ENCODE peak calls at places on chromosomes 1 and 21, in five cellular contexts. N is islet precursor cell; D is activated CD4-positive, alpha-beta T cell treated with anti-CD3 and anti-CD28 coated beads for 36 hours; V is NCI-H1436; F is H9. O is an unnamed sample.

GRCh38 chr1:83547903-83548302 is 451.0 kb downstream of the TTLL7 start:
- DNase-seq in F (no peak), V (no peak), N (no peak), D (no peak), O (no peak)

GRCh38 chr1:76730027-76730426 is 137.3 kb upstream of the ST6GALNAC5 start:
- DNase-seq in D (no peak), N (no peak), F (no peak), V (no peak), O (no peak)

GRCh38 chr1:15116966-15117365 is 36.6 kb upstream of the TMEM51 start:
- DNase-seq in D (no peak), V (no peak), F (no peak), N (no peak), O (no peak)

GRCh38 chr21:28737671-28738279 is 254.9 kb downstream of the LTN1 start:
- DNase-seq in F (no peak), N (peak; percentile 79), V (no peak), D (no peak), O (no peak)

GRCh38 chr1:51313961-51314777 is 16.2 kb downstream of the TTC39A start:
- DNase-seq in D (peak; percentile 30), V (no peak), F (no peak), N (no peak), O (no peak)

GRCh38 chr1:36092166-36092797 is 3.6 kb downstream of the ADPRS start:
- DNase-seq in V (no peak), D (no peak), F (no peak), N (no peak), O (no peak)

GRCh38 chr1:198575292-198575691 is 34.8 kb upstream of the ATP6V1G3 start:
- DNase-seq in D (no peak), V (no peak), N (no peak), F (no peak), O (no peak)

GRCh38 chr1:45687014-45687752 is 798 bp upstream of the TMEM69 start:
- DNase-seq in F (peak; percentile 98), N (peak; percentile 100), V (peak; percentile 98), D (peak; percentile 98), O (peak; percentile 100)

GRCh38 chr1:48652334-48652733 is 124.4 kb downstream of the BEND5 start:
- DNase-seq in N (no peak), V (no peak), F (no peak), D (no peak), O (no peak)

GRCh38 chr21:37435120-37435519 is 68.5 kb downstream of the DYRK1A start:
- DNase-seq in V (peak; percentile 80), D (peak; percentile 55), F (peak; percentile 79), N (peak; percentile 84), O (peak; percentile 13)

GRCh38 chr1:182459949-182460348 is 10.0 kb downstream of the RGSL1 start:
- DNase-seq in D (no peak), F (no peak), N (no peak), V (no peak), O (no peak)

GRCh38 chr1:119361205-119361604 is 7.4 kb upstream of the HAO2 start:
- DNase-seq in F (no peak), V (no peak), D (no peak), N (no peak), O (no peak)

GRCh38 chr1:228272831-228273571 is 65.2 kb downstream of the OBSCN start:
- DNase-seq in N (peak; percentile 44), V (no peak), D (no peak), F (peak; percentile 24), O (no peak)

GRCh38 chr1:234975122-234975940 is 153.3 kb downstream of the TOMM20 start:
- DNase-seq in F (no peak), D (peak; percentile 9), V (no peak), N (peak; percentile 96), O (no peak)

GRCh38 chr1:45954401-45954847 is 151.0 kb downstream of the MAST2 start:
- DNase-seq in V (no peak), D (no peak), F (no peak), N (peak; percentile 68), O (no peak)

GRCh38 chr1:111366256-111366655 is 61.3 kb downstream of the OVGP1 start:
- DNase-seq in D (no peak), V (no peak), N (peak; percentile 52), F (no peak), O (no peak)

GRCh38 chr1:43358121-43358745 is 548 bp upstream of the CDC20 start:
- DNase-seq in F (peak; percentile 58), V (peak; percentile 36), D (peak; percentile 49), N (peak; percentile 69), O (peak; percentile 70)

GRCh38 chr21:14771587-14771986 is 225.5 kb upstream of the SAMSN1 start:
- DNase-seq in N (no peak), D (no peak), V (no peak), F (no peak), O (no peak)

GRCh38 chr1:91912267-91912666 is 26.3 kb upstream of the TGFBR3 start:
- DNase-seq in N (no peak), V (no peak), F (no peak), D (no peak), O (no peak)

GRCh38 chr1:27011058-27011764 is 1.4 kb downstream of the TENT5B start:
- DNase-seq in V (no peak), D (no peak), F (peak; percentile 94), N (peak; percentile 99), O (no peak)

GRCh38 chr1:24904731-24905354 is 25.2 kb downstream of the RUNX3 start:
- DNase-seq in V (no peak), N (peak; percentile 44), F (peak; percentile 22), D (no peak), O (no peak)

GRCh38 chr1:35460796-35461195 is 96.4 kb downstream of the KIAA0319L start:
- DNase-seq in F (no peak), V (no peak), D (no peak), N (no peak), O (no peak)

GRCh38 chr21:27648560-27648959 is 681.7 kb upstream of the ADAMTS5 start:
- DNase-seq in V (no peak), N (no peak), D (no peak), F (no peak), O (no peak)

GRCh38 chr1:150650193-150650592 is 20.8 kb upstream of the ENSA start:
- DNase-seq in F (no peak), N (peak; percentile 57), V (no peak), D (no peak), O (no peak)

O was measured in RPMI8226.